ENCODE peak calls at places on chromosomes 13 and 19, in five cellular contexts. T is T-helper 2 cell; I is stimulated activated CD8-positive, alpha-beta memory T cell treated with anti-CD3 and anti-CD28 coated beads, Interleukin-7, amount 100 ng/mL, for 48 hours; U is EH; B is GM18507. E is an unnamed sample.

GRCh38 chr19:40802300-40803169 is 3.5 kb downstream of the EGLN2 start:
- DNase-seq in T (no peak), I (no peak), U (no peak), B (no peak), E (peak; percentile 72)

GRCh38 chr19:44789943-44790467 is 12.3 kb downstream of the CBLC start:
- DNase-seq in T (no peak), I (no peak), U (no peak), B (no peak), E (no peak)

GRCh38 chr19:6568010-6568411 is 22.9 kb downstream of the CD70 start:
- DNase-seq in T (no peak), I (no peak), U (no peak), B (no peak), E (no peak)

GRCh38 chr19:10417598-10418280 is 2.6 kb upstream of the PDE4A start:
- DNase-seq in T (no peak), I (no peak), U (peak; percentile 6), B (no peak), E (no peak)

GRCh38 chr13:44790289-44790688 is 199.0 kb downstream of the NUFIP1 start:
- DNase-seq in T (no peak), I (no peak), U (no peak), B (no peak), E (no peak)

GRCh38 chr13:77325371-77325941 is 1.4 kb downstream of the MYCBP2 start:
- DNase-seq in T (no peak), I (no peak), U (peak; percentile 28), B (no peak), E (no peak)

GRCh38 chr19:46714523-46715106 is 2.3 kb downstream of the PRKD2 start:
- DNase-seq in T (no peak), I (peak; percentile 36), U (no peak), B (peak; percentile 54), E (no peak)

GRCh38 chr13:30116379-30116778 is 191.0 kb downstream of the KATNAL1 start:
- DNase-seq in T (no peak), I (no peak), U (no peak), B (no peak), E (no peak)

GRCh38 chr13:37448072-37448471 is 150.5 kb downstream of the POSTN start:
- DNase-seq in T (no peak), I (no peak), U (peak; percentile 9), B (no peak), E (no peak)

GRCh38 chr19:6680141-6680540 is 10.2 kb upstream of the TNFSF14 start:
- DNase-seq in T (no peak), I (no peak), U (no peak), B (no peak), E (no peak)

GRCh38 chr13:38173403-38173802 is 176.2 kb upstream of the UFM1 start:
- DNase-seq in T (no peak), I (no peak), U (no peak), B (no peak), E (no peak)

GRCh38 chr13:90770334-90770733 is 577.2 kb upstream of the MIR17HG start:
- DNase-seq in T (no peak), I (no peak), U (no peak), B (no peak), E (no peak)

GRCh38 chr13:96093296-96094006 is 3.5 kb downstream of the HS6ST3 start:
- DNase-seq in T (no peak), I (no peak), U (no peak), B (no peak), E (no peak)

GRCh38 chr13:51793570-51794273 is 10.2 kb downstream of the DHRS12 start:
- DNase-seq in T (no peak), I (peak; percentile 48), U (peak; percentile 83), B (no peak), E (peak; percentile 96)

E was measured in HL-60.